ENCODE peak calls at places on chromosome 13, in five cellular contexts. One of them, this sample, is unnamed.

GRCh38 chr13:110457361-110457760 is 104.2 kb downstream of the RAB20 start:
- DNase-seq in fibroblast of pulmonary artery: no peak
- DNase-seq in D721Med: no peak
- DNase-seq in foreskin fibroblast: no peak
- DNase-seq in epithelial cell of esophagus: no peak
- DNase-seq in this sample: no peak

GRCh38 chr13:90055760-90056159 is 1291.7 kb upstream of the MIR17HG start:
- DNase-seq in foreskin fibroblast: no peak
- DNase-seq in fibroblast of pulmonary artery: no peak
- DNase-seq in D721Med: no peak
- DNase-seq in epithelial cell of esophagus: no peak
- DNase-seq in this sample: no peak

GRCh38 chr13:114063545-114064515 is 68.6 kb downstream of the RASA3 start:
- DNase-seq in epithelial cell of esophagus: peak; percentile 35
- DNase-seq in fibroblast of pulmonary artery: peak; percentile 57
- DNase-seq in D721Med: no peak
- DNase-seq in foreskin fibroblast: peak; percentile 78
- DNase-seq in this sample: peak; percentile 56

GRCh38 chr13:61727714-61728275 is 312.1 kb upstream of the PCDH20 start:
- DNase-seq in epithelial cell of esophagus: peak; percentile 80
- DNase-seq in fibroblast of pulmonary artery: peak; percentile 41
- DNase-seq in foreskin fibroblast: no peak
- DNase-seq in D721Med: no peak
- DNase-seq in this sample: peak; percentile 40

GRCh38 chr13:25172303-25172630 is 179 bp upstream of the AMER2 start:
- DNase-seq in foreskin fibroblast: no peak
- DNase-seq in epithelial cell of esophagus: no peak
- DNase-seq in D721Med: no peak
- DNase-seq in fibroblast of pulmonary artery: no peak
- DNase-seq in this sample: no peak

GRCh38 chr13:94331281-94331680 is 148.2 kb downstream of the DCT start:
- DNase-seq in epithelial cell of esophagus: no peak
- DNase-seq in foreskin fibroblast: no peak
- DNase-seq in D721Med: no peak
- DNase-seq in fibroblast of pulmonary artery: no peak
- DNase-seq in this sample: no peak

GRCh38 chr13:27264181-27264580 is 6.4 kb upstream of the RASL11A start:
- DNase-seq in D721Med: no peak
- DNase-seq in epithelial cell of esophagus: peak; percentile 24
- DNase-seq in foreskin fibroblast: peak; percentile 72
- DNase-seq in fibroblast of pulmonary artery: peak; percentile 62
- DNase-seq in this sample: no peak

GRCh38 chr13:113864303-113864890 is 521 bp upstream of the GAS6 start:
- DNase-seq in D721Med: no peak
- DNase-seq in epithelial cell of esophagus: peak; percentile 32
- DNase-seq in foreskin fibroblast: no peak
- DNase-seq in fibroblast of pulmonary artery: no peak
- DNase-seq in this sample: peak; percentile 11

GRCh38 chr13:26184791-26185250 is 37.3 kb downstream of the RNF6 start:
- DNase-seq in epithelial cell of esophagus: peak; percentile 82
- DNase-seq in fibroblast of pulmonary artery: peak; percentile 81
- DNase-seq in D721Med: no peak
- DNase-seq in foreskin fibroblast: peak; percentile 55
- DNase-seq in this sample: peak; percentile 79

GRCh38 chr13:93227906-93228801 is 1.5 kb downstream of the GPC6 start:
- DNase-seq in D721Med: peak; percentile 25
- DNase-seq in fibroblast of pulmonary artery: peak; percentile 92
- DNase-seq in foreskin fibroblast: peak; percentile 83
- DNase-seq in epithelial cell of esophagus: peak; percentile 88
- DNase-seq in this sample: peak; percentile 92

GRCh38 chr13:41007359-41008118 is 11.6 kb downstream of the ELF1 start:
- DNase-seq in foreskin fibroblast: no peak
- DNase-seq in fibroblast of pulmonary artery: no peak
- DNase-seq in D721Med: no peak
- DNase-seq in epithelial cell of esophagus: peak; percentile 71
- DNase-seq in this sample: peak; percentile 35

GRCh38 chr13:97125051-97125809 is 96.9 kb upstream of the MBNL2 start:
- DNase-seq in epithelial cell of esophagus: peak; percentile 90
- DNase-seq in fibroblast of pulmonary artery: peak; percentile 70
- DNase-seq in D721Med: peak; percentile 52
- DNase-seq in foreskin fibroblast: peak; percentile 84
- DNase-seq in this sample: peak; percentile 89

GRCh38 chr13:35833571-35834305 is 297.4 kb downstream of the DCLK1 start:
- DNase-seq in foreskin fibroblast: no peak
- DNase-seq in D721Med: no peak
- DNase-seq in epithelial cell of esophagus: no peak
- DNase-seq in fibroblast of pulmonary artery: no peak
- DNase-seq in this sample: no peak

GRCh38 chr13:106311004-106311403 is 224.5 kb downstream of the EFNB2 start:
- DNase-seq in foreskin fibroblast: no peak
- DNase-seq in fibroblast of pulmonary artery: peak; percentile 58
- DNase-seq in D721Med: no peak
- DNase-seq in epithelial cell of esophagus: peak; percentile 54
- DNase-seq in this sample: no peak

GRCh38 chr13:94641432-94641941 is 39.8 kb downstream of the GPR180 start:
- DNase-seq in D721Med: no peak
- DNase-seq in epithelial cell of esophagus: peak; percentile 85
- DNase-seq in fibroblast of pulmonary artery: peak; percentile 95
- DNase-seq in foreskin fibroblast: peak; percentile 59
- DNase-seq in this sample: peak; percentile 33

GRCh38 chr13:87123987-87124784 is 547.0 kb upstream of the SLITRK5 start:
- DNase-seq in foreskin fibroblast: peak; percentile 60
- DNase-seq in fibroblast of pulmonary artery: peak; percentile 89
- DNase-seq in epithelial cell of esophagus: peak; percentile 99
- DNase-seq in D721Med: no peak
- DNase-seq in this sample: peak; percentile 99

GRCh38 chr13:114319441-114319871 is 5.2 kb downstream of the CHAMP1 start:
- DNase-seq in foreskin fibroblast: peak; percentile 85
- DNase-seq in epithelial cell of esophagus: no peak
- DNase-seq in D721Med: no peak
- DNase-seq in fibroblast of pulmonary artery: peak; percentile 58
- DNase-seq in this sample: peak; percentile 4

GRCh38 chr13:77184455-77184854 is 142.4 kb downstream of the MYCBP2 start:
- DNase-seq in fibroblast of pulmonary artery: peak; percentile 11
- DNase-seq in foreskin fibroblast: no peak
- DNase-seq in D721Med: no peak
- DNase-seq in epithelial cell of esophagus: peak; percentile 79
- DNase-seq in this sample: no peak

GRCh38 chr13:102800145-102801041 is 1.5 kb downstream of the BIVM start:
- DNase-seq in D721Med: peak; percentile 26
- DNase-seq in foreskin fibroblast: peak; percentile 78
- DNase-seq in fibroblast of pulmonary artery: peak; percentile 76
- DNase-seq in epithelial cell of esophagus: peak; percentile 82
- DNase-seq in this sample: peak; percentile 83

GRCh38 chr13:32538621-32539246 is at the start of gene N4BP2L2:
- DNase-seq in foreskin fibroblast: peak; percentile 97
- DNase-seq in fibroblast of pulmonary artery: peak; percentile 99
- DNase-seq in D721Med: peak; percentile 37
- DNase-seq in epithelial cell of esophagus: peak; percentile 97
- DNase-seq in this sample: peak; percentile 98
- TF ChIP-seq CTCF in foreskin fibroblast: peak; percentile 28
- TF ChIP-seq CTCF in fibroblast of pulmonary artery: peak; percentile 39
- TF ChIP-seq CTCF in D721Med: peak; percentile 40
- TF ChIP-seq CTCF in epithelial cell of esophagus: peak; percentile 12
- TF ChIP-seq CTCF in this sample: no peak

GRCh38 chr13:71977028-71977427 is 110.0 kb upstream of the DACH1 start:
- DNase-seq in foreskin fibroblast: no peak
- DNase-seq in D721Med: no peak
- DNase-seq in epithelial cell of esophagus: no peak
- DNase-seq in fibroblast of pulmonary artery: no peak
- DNase-seq in this sample: no peak

DNA sequence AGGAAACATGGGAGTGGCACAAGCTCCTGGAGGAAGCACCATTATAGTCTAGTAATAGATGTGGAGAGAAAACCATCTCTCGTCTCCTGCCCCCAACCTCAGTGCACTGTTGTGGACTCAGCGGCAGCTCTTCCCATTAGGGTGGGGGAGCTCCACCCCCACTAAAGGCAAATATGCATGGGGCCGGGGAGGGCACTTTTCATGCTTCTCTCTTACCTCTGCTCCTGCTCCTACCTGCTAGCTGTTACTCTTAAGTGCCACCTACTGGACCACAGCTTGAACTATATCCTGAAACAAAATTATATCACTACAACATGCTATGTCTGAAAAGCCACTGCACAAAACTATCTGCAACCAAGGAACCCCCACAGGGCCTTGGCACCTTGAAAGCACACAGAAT is 112.6 kb upstream of the DACH1 start:
- DNase-seq in D721Med: no peak
- DNase-seq in foreskin fibroblast: no peak
- DNase-seq in fibroblast of pulmonary artery: peak; percentile 8
- DNase-seq in epithelial cell of esophagus: peak; percentile 53
- DNase-seq in this sample: peak; percentile 16
- TF ChIP-seq CTCF in D721Med: peak; percentile 61
- TF ChIP-seq CTCF in foreskin fibroblast: no peak
- TF ChIP-seq CTCF in fibroblast of pulmonary artery: peak; percentile 21
- TF ChIP-seq CTCF in epithelial cell of esophagus: peak; percentile 61
- TF ChIP-seq CTCF in this sample: peak; percentile 22

DNA sequence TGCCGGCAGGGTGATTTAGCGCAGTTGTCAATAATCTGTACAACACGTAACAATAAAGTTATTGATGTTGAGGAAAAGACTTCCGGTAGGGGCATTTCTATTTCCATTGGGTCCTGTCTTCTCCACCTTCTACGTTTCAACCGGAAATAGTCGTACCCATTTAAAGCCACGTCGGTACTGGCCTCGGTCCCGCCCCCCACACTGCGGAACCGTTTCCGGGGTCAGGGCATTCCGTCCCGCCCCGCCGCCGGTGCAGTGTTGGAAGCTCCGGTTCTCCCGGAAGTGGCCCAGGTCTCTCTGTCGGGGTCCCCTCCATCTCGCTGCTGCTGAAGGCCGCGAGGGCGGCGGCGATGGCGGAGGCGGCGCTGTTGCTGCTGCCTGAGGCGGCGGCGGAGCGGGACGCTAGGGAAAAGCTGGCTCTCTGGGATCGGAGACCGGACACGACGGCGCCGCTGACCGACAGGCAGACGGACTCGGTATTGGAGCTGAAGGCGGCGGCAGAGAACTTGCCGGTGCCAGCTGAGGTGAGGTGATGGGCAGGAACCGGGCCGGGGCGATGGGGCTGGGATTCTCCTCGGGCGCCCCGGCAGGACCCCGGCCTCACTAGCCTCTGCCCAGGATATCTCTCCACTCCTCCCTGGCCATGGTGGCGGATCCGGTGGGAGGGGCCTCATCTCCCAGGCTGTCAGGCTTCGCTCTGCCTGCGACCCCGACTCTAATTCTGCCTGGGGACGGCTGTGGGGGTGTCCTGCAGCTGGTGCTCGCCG is at the start of gene COG3:
- DNase-seq in foreskin fibroblast: peak; percentile 96
- DNase-seq in epithelial cell of esophagus: peak; percentile 98
- DNase-seq in D721Med: peak; percentile 83
- DNase-seq in fibroblast of pulmonary artery: peak; percentile 98
- DNase-seq in this sample: peak; percentile 97
- TF ChIP-seq CTCF in foreskin fibroblast: no peak
- TF ChIP-seq CTCF in epithelial cell of esophagus: no peak
- TF ChIP-seq CTCF in D721Med: peak; percentile 25
- TF ChIP-seq CTCF in fibroblast of pulmonary artery: no peak
- TF ChIP-seq CTCF in this sample: peak; percentile 13

DNA sequence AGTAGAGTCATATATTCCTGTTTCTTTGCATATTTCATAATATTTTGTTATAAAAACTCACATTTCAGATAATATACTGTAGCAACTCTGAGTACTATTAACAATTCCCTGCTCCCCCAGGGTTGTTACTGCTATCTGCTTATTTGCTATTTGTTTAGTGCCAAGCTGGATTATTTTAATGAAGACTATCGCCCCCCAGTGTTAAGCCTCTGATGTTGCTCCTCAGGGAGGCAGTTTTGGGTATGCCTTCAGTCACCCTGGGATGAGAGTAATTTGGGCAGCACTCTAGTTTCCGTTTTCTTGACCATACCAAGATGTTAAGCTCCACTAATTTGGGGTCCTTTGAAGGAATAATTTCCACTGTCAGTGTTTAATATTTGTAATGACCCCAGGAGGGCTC is 46.0 kb downstream of the MICU2 start:
- DNase-seq in fibroblast of pulmonary artery: peak; percentile 29
- DNase-seq in foreskin fibroblast: no peak
- DNase-seq in D721Med: no peak
- DNase-seq in epithelial cell of esophagus: peak; percentile 51
- DNase-seq in this sample: peak; percentile 49
- TF ChIP-seq CTCF in fibroblast of pulmonary artery: peak; percentile 49
- TF ChIP-seq CTCF in foreskin fibroblast: peak; percentile 51
- TF ChIP-seq CTCF in D721Med: peak; percentile 49
- TF ChIP-seq CTCF in epithelial cell of esophagus: peak; percentile 58
- TF ChIP-seq CTCF in this sample: peak; percentile 39

DNA sequence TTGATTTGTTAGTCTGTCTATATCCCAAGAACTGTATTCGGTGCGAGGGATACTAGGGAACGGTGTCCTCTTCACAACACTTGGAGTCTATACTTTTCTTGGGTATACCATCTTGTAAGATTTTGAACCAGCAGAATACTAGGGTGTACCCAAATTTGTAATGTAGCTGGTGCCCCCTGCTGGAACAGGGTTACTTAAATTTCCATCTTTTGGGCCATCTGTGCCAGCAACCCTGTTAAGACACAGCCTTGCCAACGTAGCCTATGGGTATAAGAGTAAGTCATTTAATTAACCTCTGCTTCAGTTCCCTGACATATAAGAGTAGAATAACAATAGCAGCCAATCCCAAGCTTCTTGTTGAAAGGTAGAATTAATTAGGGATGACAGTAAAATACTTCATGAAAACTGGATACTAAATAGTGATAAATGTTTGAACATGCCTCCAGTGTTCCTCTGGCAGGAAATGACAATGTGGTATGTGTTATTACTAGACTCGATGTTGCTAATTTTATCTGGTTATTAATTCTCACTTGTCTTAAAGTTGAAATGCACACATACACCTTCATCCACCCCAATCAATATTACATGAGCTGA is 607.6 kb downstream of the FGF9 start:
- DNase-seq in D721Med: no peak
- DNase-seq in fibroblast of pulmonary artery: no peak
- DNase-seq in epithelial cell of esophagus: peak; percentile 38
- DNase-seq in foreskin fibroblast: no peak
- DNase-seq in this sample: no peak
- TF ChIP-seq CTCF in D721Med: no peak
- TF ChIP-seq CTCF in fibroblast of pulmonary artery: no peak
- TF ChIP-seq CTCF in epithelial cell of esophagus: peak; percentile 34
- TF ChIP-seq CTCF in foreskin fibroblast: peak; percentile 17
- TF ChIP-seq CTCF in this sample: peak; percentile 62

DNA sequence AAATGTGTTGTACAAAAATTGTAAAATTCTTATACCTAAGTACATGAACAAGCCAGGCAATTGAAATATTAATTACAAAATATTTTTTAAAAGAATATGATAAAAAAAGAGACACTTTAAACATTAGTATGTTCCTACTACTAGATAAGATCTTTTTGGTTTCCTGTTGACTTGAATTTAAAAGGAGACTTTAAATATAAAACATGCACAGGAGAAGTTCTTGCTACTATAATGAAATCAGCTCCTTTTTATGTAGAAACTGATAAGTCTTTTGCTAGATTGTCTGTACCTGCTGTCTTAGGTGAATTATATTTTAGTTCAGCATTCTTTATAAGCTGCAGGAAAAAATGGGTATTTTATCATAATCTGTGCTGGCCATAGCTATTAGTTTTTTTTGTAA is 140.2 kb downstream of the TNFSF13B start:
- DNase-seq in foreskin fibroblast: no peak
- DNase-seq in fibroblast of pulmonary artery: no peak
- DNase-seq in D721Med: no peak
- DNase-seq in epithelial cell of esophagus: no peak
- DNase-seq in this sample: no peak
- TF ChIP-seq CTCF in foreskin fibroblast: no peak
- TF ChIP-seq CTCF in fibroblast of pulmonary artery: no peak
- TF ChIP-seq CTCF in D721Med: no peak
- TF ChIP-seq CTCF in epithelial cell of esophagus: no peak
- TF ChIP-seq CTCF in this sample: no peak

This sample was measured in MCF 10A.